ENCODE peak calls at places on chromosomes 11 and 22, in five cellular contexts. K is CD8-positive, alpha-beta T cell; T is tibial artery; X is prostate gland; Z is kidney epithelial cell. J is an unnamed sample.

GRCh38 chr22:19870153-19871022 is 15.7 kb upstream of the GNB1L start:
- DNase-seq in K (no peak), T (peak), X (no peak), Z (no peak), J (no peak)

GRCh38 chr11:109668973-109669634 is 247.1 kb downstream of the C11orf87 start:
- DNase-seq in K (no peak), T (no peak), X (no peak), Z (no peak), J (no peak)

GRCh38 chr11:28697920-28698827 is 590.0 kb downstream of the METTL15 start:
- DNase-seq in K (no peak), T (peak), X (peak), Z (peak), J (peak)

GRCh38 chr22:46984751-46985506 is 222.5 kb downstream of the TBC1D22A start:
- DNase-seq in K (no peak), T (no peak), X (no peak), Z (no peak), J (peak)

GRCh38 chr11:99063331-99063730 is 42.6 kb downstream of the CNTN5 start:
- DNase-seq in K (no peak), T (no peak), X (no peak), Z (no peak), J (no peak)

GRCh38 chr22:46444390-46444854 is 93.0 kb downstream of the CELSR1 start:
- DNase-seq in K (no peak), T (no peak), X (no peak), Z (no peak), J (no peak)

GRCh38 chr22:45918455-45919370 is 58.2 kb downstream of the WNT7B start:
- DNase-seq in K (no peak), T (no peak), X (no peak), Z (no peak), J (peak)

GRCh38 chr11:75289919-75290318 is 49.3 kb downstream of the TPBGL start:
- DNase-seq in K (no peak), T (no peak), X (no peak), Z (no peak), J (no peak)

GRCh38 chr11:97895572-97895971 is 1125.2 kb upstream of the CNTN5 start:
- DNase-seq in K (no peak), T (no peak), X (no peak), Z (no peak), J (no peak)

GRCh38 chr11:67406969-67407699 is 3.3 kb downstream of the TBC1D10C start:
- DNase-seq in K (peak), T (no peak), X (no peak), Z (no peak), J (no peak)
- TF ChIP-seq CTCF in K (no peak), T (no peak), X (no peak), Z (no peak), J (no peak)

GRCh38 chr11:89405629-89406028 is 85.5 kb downstream of the NOX4 start:
- DNase-seq in K (no peak), T (no peak), X (no peak), Z (no peak), J (no peak)
- TF ChIP-seq CTCF in K (no peak), T (no peak), X (no peak), Z (peak), J (no peak)

GRCh38 chr11:84526250-84526649 is 1100.9 kb downstream of the DLG2 start:
- DNase-seq in K (no peak), T (no peak), X (no peak), Z (no peak), J (no peak)
- TF ChIP-seq CTCF in K (no peak), T (no peak), X (no peak), Z (no peak), J (no peak)

GRCh38 chr11:10906521-10906920 is 48.7 kb upstream of the ZBED5 start:
- DNase-seq in K (no peak), T (no peak), X (no peak), Z (no peak), J (no peak)
- TF ChIP-seq CTCF in K (no peak), T (no peak), X (no peak), Z (no peak), J (no peak)

DNA sequence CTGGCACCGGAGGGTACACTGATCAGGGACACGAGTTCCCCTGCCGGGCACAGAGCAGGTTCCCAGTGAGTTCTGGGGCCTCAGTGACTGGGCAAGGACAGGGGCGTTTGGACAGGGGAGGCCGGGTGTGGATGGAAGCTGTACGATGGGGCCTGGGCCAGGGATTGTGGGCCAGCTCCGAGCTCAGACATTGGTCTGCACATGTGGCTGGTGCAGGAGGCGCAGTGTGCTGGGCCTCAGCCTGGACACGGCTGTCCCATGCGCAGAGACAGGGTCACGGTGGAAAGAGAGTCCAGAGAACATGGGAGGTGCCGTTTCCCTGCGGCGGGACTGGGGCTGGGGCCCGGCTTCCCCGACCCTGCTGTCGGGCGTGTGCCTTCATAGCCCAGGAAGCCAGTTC is 60.7 kb downstream of the CDKN1C start:
- DNase-seq in K (no peak), T (peak), X (no peak), Z (no peak), J (no peak)
- TF ChIP-seq CTCF in K (no peak), T (no peak), X (no peak), Z (no peak), J (no peak)

GRCh38 chr11:12110201-12110713 is at the start of gene MICAL2:
- DNase-seq in K (peak), T (peak), X (peak), Z (no peak), J (peak)
- TF ChIP-seq CTCF in K (no peak), T (no peak), X (no peak), Z (no peak), J (no peak)

DNA sequence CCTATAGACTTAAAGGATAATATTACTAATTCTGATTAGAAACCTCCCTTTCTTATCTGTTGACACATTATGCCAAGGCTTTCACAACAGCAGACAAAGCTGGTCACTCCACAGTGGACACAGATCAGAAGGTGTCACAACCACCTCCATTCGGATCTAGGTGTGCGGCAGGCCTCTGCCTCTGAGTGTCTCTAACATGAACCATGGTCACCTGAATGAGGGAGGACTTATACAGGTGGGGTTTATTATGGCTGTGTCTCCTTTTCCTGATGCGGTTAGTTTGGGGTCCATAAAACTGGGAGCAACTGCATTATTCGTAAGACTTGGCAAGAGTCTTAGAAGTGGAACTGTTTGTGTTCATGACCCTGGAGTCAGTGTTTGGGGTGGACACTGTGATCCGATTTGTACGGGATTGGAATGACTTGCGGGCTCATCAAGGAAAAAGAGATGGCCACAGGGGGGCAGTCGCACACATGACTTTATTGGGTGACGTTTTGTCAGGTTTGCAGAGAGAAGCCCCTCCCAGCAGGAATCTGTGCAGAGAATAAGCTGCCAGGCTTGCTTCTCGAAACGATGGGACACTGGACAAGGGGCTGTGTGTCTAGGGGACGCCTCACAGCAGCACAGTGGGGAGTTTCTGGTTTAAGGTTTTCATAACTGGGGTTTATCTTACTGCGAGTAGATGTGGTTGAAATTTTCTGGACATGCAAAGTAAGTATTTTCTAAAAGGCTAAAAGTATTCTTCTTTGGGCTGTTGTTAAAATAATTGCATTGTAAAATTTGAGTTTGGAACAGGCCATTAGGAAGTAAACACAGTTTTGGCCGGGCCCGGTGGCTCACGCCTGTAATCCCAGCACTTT is 90.6 kb downstream of the GAB4 start:
- DNase-seq in K (peak), T (no peak), X (peak), Z (peak), J (peak)
- TF ChIP-seq CTCF in K (peak), T (peak), X (peak), Z (peak), J (peak)

GRCh38 chr11:60915250-60915914 is 1.4 kb downstream of the TMEM109 start:
- DNase-seq in K (peak), T (peak), X (peak), Z (no peak), J (peak)
- TF ChIP-seq CTCF in K (peak), T (peak), X (peak), Z (peak), J (no peak)

GRCh38 chr11:68889948-68890446 is 13.6 kb downstream of the MRPL21 start:
- DNase-seq in K (no peak), T (peak), X (no peak), Z (no peak), J (peak)
- TF ChIP-seq CTCF in K (no peak), T (peak), X (peak), Z (peak), J (no peak)

GRCh38 chr11:121659811-121660210 is 207.0 kb upstream of the SORL1-AS1 start:
- DNase-seq in K (no peak), T (no peak), X (no peak), Z (no peak), J (no peak)

GRCh38 chr11:121664144-121664543 is 211.4 kb upstream of the SORL1-AS1 start:
- DNase-seq in K (no peak), T (no peak), X (no peak), Z (no peak), J (no peak)

GRCh38 chr11:121665211-121665838 is 212.6 kb upstream of the SORL1-AS1 start:
- DNase-seq in K (no peak), T (no peak), X (no peak), Z (no peak), J (no peak)

GRCh38 chr11:121657191-121657590 is 204.4 kb upstream of the SORL1-AS1 start:
- DNase-seq in K (no peak), T (no peak), X (no peak), Z (no peak), J (no peak)

DNA sequence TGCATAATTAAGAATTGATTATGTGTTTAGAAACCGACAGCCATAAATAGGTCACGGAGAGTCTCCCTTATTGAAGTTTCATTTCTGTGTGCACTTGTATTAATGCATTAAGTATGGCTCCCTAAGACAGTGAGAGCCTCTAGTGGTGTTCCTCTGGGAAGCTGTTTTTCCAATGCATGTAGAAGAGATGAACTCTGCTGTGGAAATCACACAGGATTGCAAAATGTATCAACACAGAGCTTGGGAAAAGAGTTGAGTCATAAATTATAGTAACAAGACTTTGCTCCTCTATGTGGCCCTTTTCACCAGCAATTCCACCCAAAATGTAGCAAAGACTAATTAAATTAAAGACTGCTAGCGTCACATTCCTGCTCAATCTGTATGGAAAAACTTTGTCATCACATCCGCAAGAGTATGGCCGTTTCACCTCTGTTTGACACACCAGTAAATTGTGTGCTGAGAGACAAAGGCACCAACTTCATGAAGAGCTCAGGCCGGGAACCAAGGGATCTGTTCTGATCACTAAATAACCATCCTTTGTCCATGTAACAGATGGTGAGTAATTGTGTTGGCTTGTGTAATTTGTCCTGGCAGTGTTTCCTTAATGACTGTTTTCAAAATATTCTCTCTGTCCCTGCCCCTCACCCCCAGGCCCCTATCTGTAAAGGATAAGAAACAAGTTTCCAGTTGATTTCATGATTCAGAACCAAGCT is 209.2 kb upstream of the SORL1-AS1 start:
- DNase-seq in K (no peak), T (no peak), X (no peak), Z (no peak), J (no peak)
- TF ChIP-seq CTCF in K (no peak), T (no peak), X (no peak), Z (no peak), J (no peak)

J was measured in Calu3.